ENCODE peak calls at places on chromosomes 7 and 10, in five cellular contexts. Q, K, G, A and Y are unnamed samples.

GRCh38 chr7:31129067-31129466 is 77.0 kb downstream of the ADCYAP1R1 start:
- DNase-seq in G (no peak), K (no peak), Q (no peak), A (no peak), Y (no peak)

GRCh38 chr10:49651039-49651835 is 28.2 kb upstream of the C10orf53 start:
- DNase-seq in G (no peak), A (no peak), K (no peak), Q (no peak), Y (no peak)

GRCh38 chr7:13024323-13024722 is 336.9 kb downstream of the ARL4A start:
- DNase-seq in A (no peak), K (no peak), G (no peak), Q (no peak), Y (no peak)

GRCh38 chr7:13021971-13022370 is 334.5 kb downstream of the ARL4A start:
- DNase-seq in A (no peak), Q (no peak), G (no peak), K (no peak), Y (no peak)

GRCh38 chr10:132118366-132118765 is 52.6 kb downstream of the JAKMIP3 start:
- DNase-seq in K (no peak), G (no peak), Q (no peak), A (no peak), Y (no peak)

GRCh38 chr7:80923211-80923612 is 4.4 kb upstream of the SEMA3C start:
- DNase-seq in A (no peak), K (no peak), Q (no peak), G (no peak), Y (no peak)

GRCh38 chr10:103648231-103648950 is 154.9 kb downstream of the NEURL1 start:
- DNase-seq in A (peak; percentile 24), Q (no peak), K (no peak), G (no peak), Y (no peak)

GRCh38 chr10:29681700-29682444 is 47.1 kb upstream of the SVIL start:
- DNase-seq in A (no peak), Q (no peak), G (no peak), K (no peak), Y (no peak)

GRCh38 chr7:79412915-79413314 is 40.6 kb downstream of the MAGI2 start:
- DNase-seq in K (no peak), A (no peak), Q (no peak), G (no peak), Y (no peak)

GRCh38 chr10:3820255-3820654 is 35.2 kb upstream of the KLF6 start:
- DNase-seq in A (peak; percentile 69), G (no peak), Q (no peak), K (no peak), Y (peak; percentile 94)

GRCh38 chr10:72087392-72087968 is 871 bp downstream of the SPOCK2 start:
- DNase-seq in K (no peak), Q (no peak), G (no peak), A (peak; percentile 33), Y (no peak)

GRCh38 chr10:110268442-110268841 is 36.3 kb downstream of the SMNDC1 start:
- DNase-seq in K (no peak), G (no peak), Q (no peak), A (no peak), Y (no peak)

GRCh38 chr7:135164357-135165021 is 6.0 kb downstream of the CYREN start:
- DNase-seq in Q (no peak), G (no peak), K (peak; percentile 80), A (no peak), Y (no peak)

GRCh38 chr7:133479456-133480097 is 226.7 kb downstream of the EXOC4 start:
- DNase-seq in A (no peak), G (no peak), K (no peak), Q (no peak), Y (no peak)

GRCh38 chr7:94348142-94348541 is 46.6 kb upstream of the COL1A2 start:
- DNase-seq in A (peak; percentile 61), G (peak; percentile 54), Q (no peak), K (peak; percentile 25), Y (no peak)

GRCh38 chr7:128874140-128875031 is 11.7 kb downstream of the ATP6V1F start:
- DNase-seq in Q (no peak), K (peak; percentile 30), G (no peak), A (peak; percentile 52), Y (no peak)

GRCh38 chr7:7517661-7518236 is 17.9 kb downstream of the COL28A1 start:
- DNase-seq in Q (no peak), G (no peak), K (no peak), A (no peak), Y (no peak)

GRCh38 chr7:154451480-154452457 is 399.6 kb downstream of the DPP6 start:
- DNase-seq in K (no peak), A (no peak), Q (no peak), G (no peak), Y (no peak)

GRCh38 chr10:4073912-4074311 is 288.9 kb upstream of the KLF6 start:
- DNase-seq in G (peak; percentile 50), K (peak; percentile 41), A (no peak), Q (no peak), Y (no peak)

DNA sequence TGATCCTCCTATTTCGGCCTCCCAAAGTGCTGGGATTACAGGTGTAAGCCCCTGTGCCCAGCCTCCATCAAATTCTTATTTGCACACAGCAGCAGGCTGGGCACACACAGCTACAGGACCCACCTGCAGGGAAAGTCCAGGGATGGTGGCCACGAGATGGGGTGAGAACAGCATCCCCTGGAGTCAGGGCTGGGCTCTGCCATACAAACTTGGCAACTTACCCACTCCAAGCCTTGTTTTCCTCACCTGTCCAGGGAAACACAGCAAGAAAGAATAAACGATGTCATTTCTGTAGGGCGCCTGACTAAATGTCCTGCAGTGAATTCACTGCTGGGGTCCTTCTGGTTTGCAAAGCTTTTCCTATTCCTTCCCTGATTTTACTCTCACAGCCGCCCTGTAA is 5.5 kb downstream of the MYH16 start:
- DNase-seq in K (no peak), G (no peak), A (no peak), Q (no peak), Y (no peak)
- TF ChIP-seq CTCF in K (no peak), G (peak; percentile 25), A (no peak), Q (no peak), Y (peak; percentile 20)

GRCh38 chr7:32428546-32428945 is 61.6 kb downstream of the LSM5 start:
- DNase-seq in A (no peak), Q (no peak), K (no peak), G (no peak), Y (no peak)

DNA sequence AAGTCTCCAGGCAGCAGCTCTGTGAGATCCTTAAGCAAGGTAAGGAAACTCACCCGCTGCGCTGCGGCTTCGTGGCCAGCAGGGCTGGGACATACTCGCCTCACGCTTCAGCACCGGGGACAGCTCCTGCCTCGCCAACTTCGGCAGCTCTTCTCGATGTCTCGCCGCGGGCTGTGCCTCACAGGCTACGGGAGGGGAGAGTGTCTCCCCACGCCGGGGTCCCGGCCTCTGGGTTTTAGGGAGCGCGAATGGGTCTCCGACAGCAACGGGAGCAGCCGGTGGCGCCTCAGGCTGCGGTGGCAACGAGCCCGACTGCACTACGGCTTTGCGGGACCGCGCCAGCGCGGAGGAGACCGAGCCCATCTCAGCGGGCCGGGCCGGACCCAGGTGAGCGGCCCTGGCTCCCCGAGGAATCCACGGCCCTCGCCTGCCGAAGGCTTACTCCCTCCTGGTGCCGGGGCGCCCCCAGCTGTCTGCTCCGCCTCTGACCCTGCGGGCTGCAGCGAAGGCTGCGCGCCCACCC is 62.4 kb downstream of the LSM5 start:
- DNase-seq in K (peak; percentile 71), Q (peak; percentile 65), G (peak; percentile 81), A (peak; percentile 93), Y (peak; percentile 37)
- H3K4me3 ChIP-seq in K (no peak overlapping the region), Q (no peak overlapping the region), G (no peak overlapping the region), A (no peak overlapping the region), Y (no peak overlapping the region)

GRCh38 chr7:107982463-107982862 is 20.5 kb downstream of the LAMB1 start:
- DNase-seq in A (no peak), K (no peak), G (no peak), Q (no peak), Y (no peak)

GRCh38 chr7:107980671-107981190 is 22.2 kb downstream of the LAMB1 start:
- DNase-seq in A (no peak), G (no peak), Q (no peak), K (no peak), Y (no peak)

GRCh38 chr7:107980171-107980570 is 22.8 kb downstream of the LAMB1 start:
- DNase-seq in A (no peak), G (no peak), Q (no peak), K (no peak), Y (no peak)

GRCh38 chr7:107981466-107981865 is 21.5 kb downstream of the LAMB1 start:
- DNase-seq in G (no peak), Q (no peak), A (no peak), K (no peak), Y (no peak)

DNA sequence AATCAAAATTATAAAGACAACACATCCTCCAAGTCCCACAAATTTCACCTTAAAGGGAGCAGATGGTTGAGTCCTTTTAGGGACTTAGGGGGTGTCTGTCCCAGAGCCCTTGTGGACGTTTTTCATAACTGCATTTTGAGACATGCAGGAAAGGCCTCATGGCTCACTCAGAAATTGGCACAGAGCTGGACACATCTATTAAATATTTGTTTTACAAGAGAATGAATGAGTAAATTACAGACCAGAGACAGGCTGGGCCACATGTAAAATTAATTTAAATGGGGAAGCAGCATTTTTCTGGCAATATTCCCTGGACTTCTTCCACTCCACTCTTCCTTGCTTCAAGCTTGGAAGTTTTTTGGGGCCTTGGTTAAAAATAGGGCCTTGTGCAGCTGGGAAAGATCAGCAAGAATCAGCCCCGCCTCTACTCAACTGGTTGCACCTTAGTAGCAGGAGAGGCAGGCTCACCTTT is 20.0 kb downstream of the LAMB1 start:
- DNase-seq in G (no peak), A (peak; percentile 39), Q (peak; percentile 25), K (no peak), Y (no peak)
- TF ChIP-seq CTCF in G (peak; percentile 55), A (peak; percentile 11), Q (no peak), K (no peak), Y (peak; percentile 24)

GRCh38 chr7:100430450-100431285 is 1.0 kb downstream of the MEPCE start:
- DNase-seq in G (no peak), K (no peak), A (no peak), Q (no peak), Y (no peak)

GRCh38 chr7:100432053-100432452 is 2.4 kb downstream of the MEPCE start:
- DNase-seq in A (no peak), G (no peak), Q (no peak), K (no peak), Y (no peak)

GRCh38 chr7:100432621-100433275 is 3.1 kb downstream of the MEPCE start:
- DNase-seq in G (no peak), A (no peak), K (no peak), Q (no peak), Y (no peak)

GRCh38 chr7:100429637-100430449 is at the start of gene MEPCE:
- DNase-seq in Q (peak; percentile 99), A (peak; percentile 99), K (peak; percentile 98), G (peak; percentile 97), Y (peak; percentile 85)

GRCh38 chr7:100431286-100431735 is 1.7 kb downstream of the MEPCE start:
- DNase-seq in Q (no peak), K (no peak), G (no peak), A (no peak), Y (no peak)
- H3K4me3 ChIP-seq in Q (no peak overlapping the region), K (peak overlapping the region; percentile 97), G (no peak overlapping the region), A (no peak overlapping the region), Y (no peak overlapping the region)